ENCODE peak calls at places on chromosome 20, in four cellular contexts. F is NCI-H2171, Y is cardiac fibroblast, T is GF-D8. I is an unnamed sample.

GRCh38 chr20:48260370-48260769 is 475.1 kb upstream of the SULF2 start:
- DNase-seq in T (no peak), F (peak), Y (no peak), I (no peak)

GRCh38 chr20:51386586-51386985 is 155.9 kb downstream of the NFATC2 start:
- DNase-seq in F (no peak), T (no peak), Y (no peak), I (no peak)

GRCh38 chr20:44409132-44409600 is 53.7 kb downstream of the HNF4A start:
- DNase-seq in T (no peak), Y (peak), F (no peak), I (peak)

GRCh38 chr20:45933231-45934045 is 1.0 kb upstream of the PCIF1 start:
- DNase-seq in Y (peak), F (peak), T (peak), I (peak)

GRCh38 chr20:17849901-17850673 is 118.5 kb downstream of the SNX5 start:
- DNase-seq in Y (peak), F (peak), T (no peak), I (peak)

GRCh38 chr20:31494131-31494530 is 19.0 kb downstream of the REM1 start:
- DNase-seq in Y (peak), F (no peak), T (no peak), I (peak)

GRCh38 chr20:2873747-2874041 is 413 bp downstream of the PTPRA start:
- DNase-seq in T (no peak), F (peak), Y (peak), I (peak)

GRCh38 chr20:24836041-24836533 is 113.0 kb upstream of the CST7 start:
- DNase-seq in F (no peak), Y (no peak), T (no peak), I (no peak)

GRCh38 chr20:29878281-29878741 is 1379.2 kb upstream of the DEFB115 start:
- DNase-seq in T (no peak), F (no peak), Y (peak), I (no peak)

GRCh38 chr20:16580127-16580526 is 6.9 kb upstream of the KIF16B start:
- DNase-seq in F (peak), T (no peak), Y (peak), I (peak)

GRCh38 chr20:37542281-37542680 is 14.6 kb upstream of the BLCAP start:
- DNase-seq in F (no peak), Y (no peak), T (peak), I (no peak)

GRCh38 chr20:51204794-51205193 is 181.9 kb upstream of the KCNG1 start:
- DNase-seq in Y (no peak), T (no peak), F (no peak), I (no peak)

GRCh38 chr20:7937328-7937727 is 2.9 kb downstream of the HAO1 start:
- DNase-seq in Y (no peak), T (no peak), F (no peak), I (no peak)

GRCh38 chr20:25508083-25508770 is 77.1 kb downstream of the NINL start:
- DNase-seq in T (no peak), Y (peak), F (no peak), I (peak)

GRCh38 chr20:34364013-34364382 is 925 bp downstream of the ITCH start:
- DNase-seq in T (no peak), F (no peak), Y (peak), I (peak)

GRCh38 chr20:63536241-63536977 is 767 bp downstream of the PTK6 start:
- DNase-seq in T (no peak), F (no peak), Y (peak), I (no peak)

GRCh38 chr20:54197621-54198604 is 10.0 kb upstream of the PFDN4 start:
- DNase-seq in F (peak), Y (peak), T (no peak), I (peak)

GRCh38 chr20:6829510-6830116 is 62.1 kb downstream of the BMP2 start:
- DNase-seq in Y (peak), F (no peak), T (no peak), I (peak)

GRCh38 chr20:35293303-35294292 is 1.4 kb upstream of the FAM83C start:
- DNase-seq in F (no peak), Y (no peak), T (no peak), I (no peak)